ENCODE peak calls at places on chromosomes 7 and 10, in six cellular contexts. W is suprapubic skin, U is tibial nerve, N is GM23248, K is body of pancreas, T is WERI-Rb-1. X is an unnamed sample.

GRCh38 chr10:102775973-102776669 is 32.4 kb downstream of the WBP1L start:
- DNase-seq in T (peak; percentile 57), U (peak; percentile 86), K (peak; percentile 69), N (peak; percentile 87), W (peak; percentile 89), X (no peak)

GRCh38 chr10:66204838-66205237 is 721.0 kb upstream of the LRRTM3 start:
- DNase-seq in K (no peak), T (no peak), N (no peak), U (no peak), W (no peak), X (no peak)

GRCh38 chr7:140609646-140610045 is 31.0 kb downstream of the DENND2A start:
- DNase-seq in W (no peak), T (no peak), U (no peak), K (no peak), N (peak; percentile 93), X (no peak)

GRCh38 chr7:66790219-66790618 is 49.7 kb downstream of the RABGEF1 start:
- DNase-seq in N (peak; percentile 35), W (no peak), T (no peak), U (no peak), K (no peak), X (no peak)

GRCh38 chr10:128846927-128847326 is 620.1 kb upstream of the MGMT start:
- DNase-seq in N (no peak), T (no peak), W (no peak), K (no peak), U (no peak), X (no peak)

GRCh38 chr10:66591865-66592264 is 334.0 kb upstream of the LRRTM3 start:
- DNase-seq in T (no peak), K (no peak), N (no peak), U (no peak), W (no peak), X (no peak)

GRCh38 chr7:149719050-149719899 is 54.1 kb downstream of the ZNF467 start:
- DNase-seq in W (no peak), T (no peak), N (peak; percentile 34), K (no peak), U (no peak), X (no peak)

GRCh38 chr7:101166909-101167644 is 1.7 kb upstream of the VGF start:
- DNase-seq in U (no peak), N (no peak), T (peak; percentile 48), K (no peak), W (no peak), X (no peak)

GRCh38 chr7:138837627-138838026 is 39.6 kb upstream of the ATP6V0A4 start:
- DNase-seq in K (no peak), W (no peak), N (no peak), T (no peak), U (no peak), X (no peak)

GRCh38 chr7:138832966-138833365 is 35.0 kb upstream of the ATP6V0A4 start:
- DNase-seq in K (no peak), U (no peak), W (no peak), N (no peak), T (no peak), X (no peak)

GRCh38 chr7:138834583-138834982 is 36.6 kb upstream of the ATP6V0A4 start:
- DNase-seq in N (no peak), W (no peak), U (no peak), T (no peak), K (no peak), X (no peak)

GRCh38 chr7:138833596-138833995 is 35.6 kb upstream of the ATP6V0A4 start:
- DNase-seq in N (no peak), T (no peak), K (no peak), U (no peak), W (no peak), X (no peak)

DNA sequence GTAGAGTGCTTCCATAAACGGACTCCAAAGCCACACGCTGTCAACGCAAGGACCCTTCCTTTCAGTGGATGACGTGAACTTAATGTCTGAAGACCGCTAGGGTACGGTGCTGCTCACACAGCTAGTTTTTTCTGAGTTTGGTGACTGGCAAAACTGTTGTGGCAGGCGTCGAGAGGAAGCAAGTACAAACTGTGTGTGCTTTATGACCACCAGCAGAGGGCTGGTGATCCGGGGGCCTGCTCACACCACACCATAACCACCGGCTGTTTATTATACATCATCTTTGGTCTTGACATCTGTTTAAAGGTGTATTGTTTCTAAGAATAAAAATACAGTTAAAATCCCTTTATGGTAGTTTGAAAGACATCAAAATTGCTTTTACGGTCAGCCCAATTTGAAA is 37.1 kb upstream of the ATP6V0A4 start:
- DNase-seq in K (no peak), N (no peak), W (no peak), T (no peak), U (no peak), X (no peak)
- H3K4me3 ChIP-seq in K (no peak overlapping the region), N (no peak overlapping the region), W (no peak overlapping the region), T (no peak overlapping the region), U (no peak overlapping the region), X (no peak overlapping the region)

GRCh38 chr10:93250010-93250409 is 176.3 kb downstream of the CYP26A1 start:
- DNase-seq in U (no peak), K (no peak), N (no peak), W (no peak), T (no peak), X (no peak)

GRCh38 chr10:93254180-93254847 is 180.6 kb downstream of the CYP26A1 start:
- DNase-seq in W (no peak), U (no peak), T (no peak), K (no peak), N (no peak), X (no peak)

GRCh38 chr10:93245772-93246171 is 172.1 kb downstream of the CYP26A1 start:
- DNase-seq in U (no peak), T (no peak), K (no peak), N (no peak), W (no peak), X (no peak)

GRCh38 chr10:93248583-93249227 is 175.0 kb downstream of the CYP26A1 start:
- DNase-seq in U (no peak), T (no peak), K (no peak), N (no peak), W (no peak), X (no peak)
- H3K27ac ChIP-seq in U (no peak overlapping the region), T (no peak overlapping the region), K (no peak overlapping the region), N (no peak overlapping the region), W (no peak overlapping the region), X (no peak overlapping the region)

GRCh38 chr7:44977956-44978355 is 859 bp downstream of the MYO1G start:
- DNase-seq in N (no peak), T (no peak), K (no peak), U (no peak), W (peak; percentile 44), X (no peak)

GRCh38 chr7:44977304-44977858 is 1.4 kb downstream of the MYO1G start:
- DNase-seq in W (peak; percentile 60), U (no peak), K (no peak), N (peak; percentile 35), T (no peak), X (peak; percentile 89)

GRCh38 chr7:44980393-44981034 is 1.7 kb upstream of the MYO1G start:
- DNase-seq in T (no peak), W (peak; percentile 65), N (peak; percentile 47), U (peak; percentile 32), K (no peak), X (peak; percentile 51)

GRCh38 chr7:44979481-44980392 is 922 bp upstream of the MYO1G start:
- DNase-seq in U (no peak), T (no peak), N (peak; percentile 60), W (peak; percentile 53), K (no peak), X (no peak)

DNA sequence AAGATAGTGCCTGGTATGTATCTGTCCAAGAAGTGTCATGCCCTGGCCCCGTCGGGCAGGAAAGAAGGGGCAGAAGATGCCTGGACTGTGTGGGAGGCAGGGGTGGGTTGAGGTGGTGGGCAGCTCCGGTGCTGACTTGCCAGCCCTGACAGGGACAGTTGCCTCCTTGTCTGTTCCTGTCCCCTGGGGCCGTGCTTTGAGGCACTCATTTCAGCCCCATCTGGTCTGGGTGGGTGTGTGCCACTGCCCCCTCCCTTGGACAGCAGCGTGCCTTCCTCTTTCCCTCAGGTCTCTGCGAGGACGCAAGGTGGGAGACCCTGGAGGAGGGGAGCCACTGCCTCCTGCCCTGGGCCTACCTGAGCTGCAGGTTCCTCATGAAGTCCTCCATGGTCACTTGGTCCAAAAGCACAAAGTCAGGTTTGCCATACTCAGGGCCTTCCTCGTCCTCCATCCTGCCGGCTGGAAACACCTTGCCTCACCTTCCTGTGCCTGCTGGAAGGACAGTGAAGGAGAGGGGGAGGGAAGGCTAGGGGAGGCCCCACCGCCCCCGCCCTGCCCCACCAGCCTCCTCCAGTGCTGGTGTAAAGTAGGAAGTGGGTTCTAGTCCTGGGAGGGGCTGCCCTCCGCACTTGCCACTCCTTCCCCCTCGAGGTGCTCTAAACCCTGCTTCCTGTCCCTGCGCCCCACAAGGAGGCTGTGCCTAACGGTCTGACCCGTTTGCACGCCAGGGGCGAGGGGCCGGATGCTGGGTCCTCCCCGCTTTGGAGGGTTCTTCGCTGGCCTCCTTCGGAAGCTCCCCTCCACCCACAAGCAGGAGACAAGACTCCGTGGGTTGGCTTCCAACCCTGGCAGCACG is at the start of gene MYO1G:
- DNase-seq in W (peak; percentile 72), N (no peak), U (no peak), K (no peak), T (no peak), X (peak; percentile 90)
- H3K4me3 ChIP-seq in W (peak within 1 kb of the TSS; percentile 22), N (no peak within 1 kb of the TSS), U (no peak within 1 kb of the TSS), K (no peak within 1 kb of the TSS), T (no peak within 1 kb of the TSS), X (peak within 1 kb of the TSS; percentile 67)

DNA sequence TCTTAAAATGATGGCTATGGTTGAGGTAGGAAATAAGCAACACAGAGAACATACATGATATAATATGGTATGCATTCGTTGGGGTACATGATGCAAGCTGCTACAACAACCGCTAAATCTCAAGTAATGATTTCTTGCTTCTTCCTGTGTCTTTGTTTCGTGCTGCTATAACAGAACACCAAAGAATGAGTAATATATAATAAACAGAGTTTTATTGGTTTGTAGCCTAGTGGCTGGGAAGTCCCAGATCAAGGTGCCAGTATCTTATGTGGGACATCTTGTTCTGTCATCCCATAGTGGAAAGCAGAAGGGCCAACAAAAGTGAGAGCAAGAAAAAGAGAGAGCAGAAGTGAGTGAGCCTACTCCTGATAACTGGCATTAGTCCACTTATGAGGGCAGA is 689.7 kb downstream of the SUGCT start:
- DNase-seq in T (no peak), N (no peak), K (no peak), W (no peak), U (no peak), X (no peak)
- H3K27ac ChIP-seq in T (no peak overlapping the region), N (no peak overlapping the region), K (no peak overlapping the region), W (no peak overlapping the region), U (no peak overlapping the region), X (no peak overlapping the region)

DNA sequence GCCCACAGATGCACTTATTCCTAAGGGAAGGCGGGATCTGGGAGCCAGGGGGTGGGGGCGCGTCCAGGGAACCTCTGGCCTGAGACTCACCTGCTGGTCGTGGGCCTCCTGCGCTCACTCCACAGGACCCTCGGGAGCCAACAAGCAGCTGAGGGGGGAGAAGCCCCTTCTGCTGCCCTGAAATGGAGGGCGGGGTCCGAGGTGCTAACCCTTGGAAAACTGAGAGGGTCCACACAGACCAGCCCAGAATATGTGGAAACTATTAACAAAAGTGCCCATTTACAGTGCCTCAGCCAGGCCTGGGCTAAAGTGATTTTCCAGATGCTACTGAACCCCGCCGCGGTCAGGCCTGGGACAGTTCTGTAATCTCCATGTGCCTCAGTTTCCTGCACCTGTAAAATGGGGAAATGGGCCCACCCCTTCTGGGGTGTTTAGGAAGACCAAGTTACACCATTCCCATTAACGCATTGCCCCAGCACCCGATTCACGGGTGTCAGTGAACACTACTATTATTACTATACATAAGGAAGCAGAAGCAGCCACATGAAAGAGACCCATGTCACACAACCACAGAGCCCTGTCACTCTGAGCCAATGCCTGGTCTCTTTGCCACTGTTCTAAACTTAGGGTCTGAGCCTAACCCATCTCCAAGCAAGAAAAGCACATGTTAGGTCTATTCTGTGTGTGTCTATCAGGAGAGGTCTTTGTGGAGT is 630 bp upstream of the VSTM4 start:
- DNase-seq in K (no peak), W (no peak), U (no peak), T (no peak), N (no peak), X (no peak)
- H3K4me3 ChIP-seq in K (no peak overlapping the region), W (peak overlapping the region; percentile 64), U (no peak overlapping the region), T (peak overlapping the region; percentile 34), N (peak overlapping the region; percentile 43), X (no peak overlapping the region)

X was measured in CD4-positive, alpha-beta memory T cell.